ENCODE peak calls at places on chromosomes 12 and 14, in four cellular contexts. D is IMR-90, J is mesendoderm, N is H1. Q is an unnamed sample. For H3K4me1, the result is how much of the 10 kb centered on the place peaks cover.

GRCh38 chr12:111942557-111942956 is 70.4 kb downstream of the TMEM116 start:
- DNase-seq in D (peak), J (no peak), N (no peak), Q (no peak)

GRCh38 chr12:115541891-115542361 is 735.6 kb downstream of the MED13L start:
- DNase-seq in D (no peak), J (no peak), N (no peak), Q (no peak)

GRCh38 chr12:65595016-65595560 is 229.2 kb upstream of the HMGA2 start:
- DNase-seq in D (no peak), J (peak), N (no peak), Q (peak)

GRCh38 chr14:100221419-100222218 is 17.3 kb upstream of the YY1 start:
- DNase-seq in D (peak), J (peak), N (no peak), Q (peak)

GRCh38 chr14:68076451-68076850 is 256.9 kb downstream of the RAD51B start:
- DNase-seq in D (peak), J (no peak), N (no peak), Q (no peak)

GRCh38 chr12:104653730-104654328 is 197.1 kb downstream of the CHST11 start:
- DNase-seq in D (no peak), J (peak), N (no peak), Q (peak)

GRCh38 chr12:12356886-12357696 is at the start of gene BORCS5:
- DNase-seq in D (peak), J (peak), N (peak), Q (peak)

GRCh38 chr12:31369712-31370521 is 44.0 kb upstream of the SINHCAF start:
- DNase-seq in D (peak), J (peak), N (no peak), Q (peak)

GRCh38 chr12:77003244-77003643 is 62.1 kb downstream of the E2F7 start:
- DNase-seq in D (peak), J (no peak), N (no peak), Q (no peak)

GRCh38 chr12:49483621-49484020 is 55.2 kb upstream of the KCNH3 start:
- DNase-seq in D (no peak), J (peak), N (no peak), Q (no peak)

GRCh38 chr12:62805517-62805916 is 129.4 kb downstream of the PPM1H start:
- DNase-seq in D (no peak), J (no peak), N (no peak), Q (no peak)

GRCh38 chr14:88904864-88905263 is 80.4 kb downstream of the TTC8 start:
- DNase-seq in D (peak), J (no peak), N (no peak), Q (no peak)

GRCh38 chr14:68814376-68815287 is 21.8 kb upstream of the ZFP36L1 start:
- DNase-seq in D (peak), J (peak), N (no peak), Q (peak)

GRCh38 chr12:13192719-13193118 is 3.8 kb upstream of the EMP1 start:
- DNase-seq in D (no peak), J (no peak), N (no peak), Q (no peak)

GRCh38 chr14:105028251-105028927 is 7.5 kb upstream of the CDCA4 start:
- DNase-seq in D (peak), J (no peak), N (no peak), Q (no peak)

DNA sequence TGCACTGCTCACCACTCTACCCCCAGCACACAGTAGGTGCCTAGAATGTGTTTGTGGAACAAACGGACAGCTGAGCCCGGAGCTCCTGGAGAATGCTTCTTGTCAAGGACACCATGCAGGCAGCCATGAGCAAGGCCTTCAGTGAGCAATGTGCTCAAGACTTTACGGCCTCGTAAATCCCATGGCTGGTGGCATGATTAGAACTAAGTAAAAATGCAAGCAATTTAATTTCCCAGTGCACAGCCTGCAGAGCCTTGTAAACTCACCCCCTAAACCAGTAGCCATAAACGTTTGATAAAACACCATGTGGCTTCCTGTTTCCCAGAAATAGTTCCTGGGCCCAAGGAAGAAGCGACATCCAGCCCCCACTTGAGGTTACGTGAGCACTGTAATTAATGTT is 36.5 kb upstream of the FICD start:
- DNase-seq in D (no peak), J (no peak), N (no peak), Q (no peak)
- H3K56ac ChIP-seq in D (no peak), J (no peak), N (no peak), Q (no peak)

DNA sequence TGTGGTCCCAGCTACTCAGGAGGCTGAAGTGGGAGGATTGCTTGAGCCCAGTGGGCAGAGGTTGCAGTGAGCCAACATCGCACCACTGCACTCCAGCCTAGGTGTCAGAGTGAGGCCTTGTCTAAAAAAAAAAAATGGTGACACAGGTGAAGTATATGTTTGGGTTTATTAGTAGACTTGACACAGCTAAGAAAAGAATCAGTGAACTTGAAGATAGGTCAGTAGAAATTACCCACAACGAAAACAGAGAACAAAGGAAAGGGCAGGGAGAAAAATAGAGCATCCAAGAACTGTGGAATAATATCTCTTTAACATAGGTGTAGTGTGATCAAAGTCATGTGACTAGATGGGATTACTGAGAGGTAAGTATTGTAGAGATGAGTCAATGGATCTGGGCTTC is 23.7 kb downstream of the ATF1 start:
- DNase-seq in D (no peak), J (no peak), N (no peak), Q (no peak)
- H3K4ac ChIP-seq in D (peak), J (no peak), N (no peak), Q (no peak)

DNA sequence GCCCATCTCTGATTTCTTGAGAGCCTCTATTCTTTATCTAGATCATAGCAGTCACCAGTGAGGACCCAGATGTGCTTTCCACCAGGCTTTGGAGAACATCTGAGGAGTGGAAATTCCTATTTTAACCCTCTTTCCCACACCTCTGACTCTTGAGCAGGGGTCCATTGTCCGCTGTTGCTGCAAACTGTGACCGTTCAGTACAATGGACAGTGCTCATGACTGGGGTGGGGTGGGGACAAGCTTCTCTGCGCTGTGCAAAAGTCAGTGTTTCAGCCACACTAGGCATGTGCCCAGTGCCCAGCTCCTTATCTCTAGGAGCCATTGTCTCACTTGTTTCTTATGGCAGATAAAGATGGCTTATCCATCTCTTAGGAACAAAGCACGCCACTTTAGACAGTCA is 16.9 kb upstream of the KRT7 start:
- DNase-seq in D (peak), J (no peak), N (no peak), Q (no peak)
- H3K4me1 ChIP-seq in D (under half), J (under half), N (under half), Q (under half)

DNA sequence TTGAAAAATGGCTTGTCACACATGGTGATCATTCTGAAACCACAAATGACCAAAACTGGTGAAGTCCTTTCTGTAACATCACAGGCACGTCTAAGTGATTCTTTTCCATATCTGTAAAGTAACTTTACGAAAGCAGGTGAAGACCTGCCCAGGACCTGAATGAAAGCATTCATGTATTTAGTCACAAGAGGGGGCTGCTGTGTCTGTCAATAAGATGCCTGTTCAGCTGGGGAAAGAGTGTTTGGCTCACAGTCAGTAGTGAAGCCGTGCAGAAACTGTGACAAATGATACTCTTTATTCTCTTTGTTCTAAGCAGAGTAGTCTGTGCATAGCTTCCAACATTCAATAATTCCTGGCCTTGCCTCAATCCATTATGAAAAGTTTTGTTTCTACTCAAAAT is 373.5 kb upstream of the OR4E1 start:
- DNase-seq in D (no peak), J (peak), N (no peak), Q (peak)
- H3K56ac ChIP-seq in D (no peak), J (no peak), N (no peak), Q (no peak)

DNA sequence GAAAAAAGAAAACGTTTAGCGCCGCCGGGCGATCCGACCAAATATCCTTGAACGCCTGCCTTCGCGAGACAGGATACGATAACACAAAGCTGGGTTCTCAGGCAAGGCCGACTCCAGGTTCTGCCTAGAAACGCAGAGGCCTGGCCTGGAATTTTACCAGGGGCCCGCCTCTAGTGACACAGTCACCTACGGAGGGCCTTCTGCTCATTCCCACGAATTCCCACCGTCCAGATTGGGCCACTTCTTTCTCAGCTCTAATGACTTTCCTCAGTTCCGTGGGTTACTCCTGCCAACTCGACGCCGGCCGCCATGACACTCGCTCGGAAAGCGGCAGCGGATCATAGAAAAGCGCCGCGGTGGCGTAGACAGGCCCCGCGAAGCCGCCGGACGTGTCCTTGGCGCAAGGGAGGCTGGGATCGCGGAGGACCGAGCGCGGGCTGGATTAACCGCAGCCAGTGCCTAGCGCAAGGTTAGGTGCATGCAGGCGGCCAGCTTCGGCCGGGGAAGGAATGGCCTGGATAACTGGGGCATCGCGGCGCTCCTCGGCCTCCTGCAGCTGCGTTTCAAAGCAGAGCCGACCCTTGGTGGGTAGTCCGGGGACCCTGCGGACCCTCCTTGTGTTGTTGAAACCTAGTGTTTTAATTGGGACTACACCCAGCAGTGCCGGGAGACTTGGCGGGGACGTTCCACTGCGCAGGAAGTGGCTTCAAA is at the start of gene TRIP11:
- DNase-seq in D (peak), J (peak), N (peak), Q (peak)
- H3K4ac ChIP-seq in D (peak), J (peak), N (peak), Q (peak)

GRCh38 chr12:56632701-56633464 is 2.8 kb upstream of the BAZ2A start:
- DNase-seq in D (no peak), J (no peak), N (no peak), Q (no peak)
- H3K4me1 ChIP-seq in D (under half), J (under half), N (under half), Q (under half)

Q was measured in H9.